ENCODE peak calls at places on chromosomes 7 and 10, in nine cellular contexts. B, F, K, V, O, Z, W, T and X are unnamed samples.

GRCh38 chr10:78602201-78602917 is 466.4 kb upstream of the ZMIZ1 start:
- DNase-seq in B (no peak), F (no peak), W (no peak), K (peak; percentile 14), Z (no peak), T (no peak), O (no peak), V (no peak), X (peak; percentile 19)

GRCh38 chr7:1331576-1332467 is 99.2 kb downstream of the UNCX start:
- DNase-seq in O (no peak), K (no peak), F (no peak), V (no peak), W (peak; percentile 52), B (no peak), T (no peak), Z (no peak), X (no peak)

GRCh38 chr10:111247781-111248389 is 171.1 kb downstream of the ADRA2A start:
- DNase-seq in B (no peak), F (no peak), Z (no peak), O (no peak), V (no peak), W (peak; percentile 9), K (no peak), T (peak; percentile 17), X (peak; percentile 35)

GRCh38 chr7:70696139-70696782 is 435.7 kb upstream of the GALNT17 start:
- DNase-seq in F (peak; percentile 7), T (no peak), K (peak; percentile 30), Z (no peak), V (peak; percentile 42), B (no peak), O (no peak), W (peak; percentile 44), X (peak; percentile 57)

GRCh38 chr10:89206402-89207180 is 526 bp downstream of the CH25H start:
- DNase-seq in T (no peak), O (no peak), K (no peak), B (no peak), Z (peak; percentile 54), F (no peak), V (no peak), W (peak; percentile 57), X (peak; percentile 66)

GRCh38 chr10:19209319-19209718 is 160.7 kb downstream of the MALRD1 start:
- DNase-seq in T (peak; percentile 86), B (no peak), K (no peak), O (no peak), F (no peak), V (no peak), Z (no peak), W (peak; percentile 26), X (no peak)

GRCh38 chr7:99839560-99840011 is 11.8 kb downstream of the CYP3A43 start:
- DNase-seq in Z (peak; percentile 59), T (peak; percentile 36), W (no peak), B (no peak), F (no peak), O (peak; percentile 35), K (no peak), V (no peak), X (no peak)

GRCh38 chr10:69800665-69801064 is 1.0 kb upstream of the COL13A1 start:
- DNase-seq in T (no peak), F (no peak), O (no peak), B (no peak), Z (no peak), V (no peak), W (no peak), K (no peak), X (no peak)

GRCh38 chr10:79188154-79188763 is 119.5 kb downstream of the ZMIZ1 start:
- DNase-seq in K (no peak), T (no peak), Z (no peak), O (peak; percentile 56), W (no peak), F (no peak), B (no peak), V (no peak), X (no peak)

GRCh38 chr10:110081914-110082313 is 74.1 kb downstream of the ADD3 start:
- DNase-seq in O (no peak), F (no peak), W (no peak), Z (peak; percentile 31), B (no peak), V (no peak), K (no peak), T (peak; percentile 85), X (peak; percentile 51)

GRCh38 chr10:22674215-22674930 is 40.0 kb downstream of the PIP4K2A start:
- DNase-seq in O (no peak), Z (no peak), B (no peak), T (no peak), W (no peak), V (no peak), K (no peak), F (no peak), X (peak; percentile 71)

GRCh38 chr7:93160410-93160809 is 12.2 kb upstream of the SAMD9L start:
- DNase-seq in T (no peak), Z (no peak), W (no peak), V (no peak), O (peak; percentile 45), K (no peak), B (no peak), F (no peak), X (no peak)

GRCh38 chr7:99041526-99041925 is 102.4 kb downstream of the SMURF1 start:
- DNase-seq in Z (no peak), W (no peak), F (no peak), K (no peak), V (no peak), T (no peak), B (no peak), O (peak; percentile 32), X (no peak)

GRCh38 chr7:100974021-100974420 is 4.7 kb downstream of the MUC12 start:
- DNase-seq in B (no peak), T (peak; percentile 60), V (no peak), K (no peak), O (no peak), Z (no peak), F (no peak), W (no peak), X (peak; percentile 27)

GRCh38 chr7:16564909-16565426 is 38.3 kb downstream of the LRRC72 start:
- DNase-seq in K (peak; percentile 60), W (peak; percentile 61), O (peak; percentile 75), T (peak; percentile 82), B (peak; percentile 66), V (peak; percentile 61), Z (peak; percentile 87), F (peak; percentile 52), X (peak; percentile 66)

GRCh38 chr10:59176241-59177030 is at the start of gene PHYHIPL:
- DNase-seq in O (peak; percentile 69), V (no peak), F (no peak), Z (peak; percentile 68), K (peak; percentile 73), W (peak; percentile 88), B (no peak), T (no peak), X (peak; percentile 23)

GRCh38 chr7:100602889-100603696 is 930 bp downstream of the PCOLCE start:
- DNase-seq in O (peak; percentile 86), F (no peak), K (peak; percentile 83), B (no peak), T (no peak), V (no peak), Z (peak; percentile 94), W (peak; percentile 98), X (peak; percentile 86)

GRCh38 chr7:139124084-139124914 is 14.8 kb upstream of the ZC3HAV1 start:
- DNase-seq in Z (no peak), V (no peak), K (no peak), B (no peak), F (no peak), W (no peak), T (no peak), O (no peak), X (no peak)

GRCh38 chr7:139133335-139134139 is 24.0 kb upstream of the ZC3HAV1 start:
- DNase-seq in F (peak; percentile 51), K (peak; percentile 89), T (peak; percentile 89), W (peak; percentile 87), Z (peak; percentile 94), V (peak; percentile 92), B (peak; percentile 82), O (peak; percentile 89), X (peak; percentile 96)

GRCh38 chr7:139125637-139126036 is 16.1 kb upstream of the ZC3HAV1 start:
- DNase-seq in B (no peak), W (no peak), T (no peak), K (no peak), Z (no peak), V (no peak), F (no peak), O (no peak), X (no peak)

GRCh38 chr7:139131622-139132021 is 22.1 kb upstream of the ZC3HAV1 start:
- DNase-seq in K (no peak), B (no peak), V (no peak), F (no peak), T (no peak), W (no peak), Z (no peak), O (no peak), X (no peak)

GRCh38 chr7:139127648-139128047 is 18.1 kb upstream of the ZC3HAV1 start:
- DNase-seq in Z (no peak), B (no peak), T (no peak), W (no peak), K (no peak), V (peak; percentile 38), O (no peak), F (peak; percentile 35), X (no peak)
- TF ChIP-seq EZH2phosphoT487 in Z (no peak), B (no peak), T (no peak), W (no peak), K (no peak), V (no peak), O (no peak), F (no peak), X (no peak)

GRCh38 chr10:73248259-73248724 is 1.2 kb upstream of the DNAJC9 start:
- DNase-seq in F (peak; percentile 21), T (peak; percentile 35), K (no peak), Z (no peak), B (no peak), O (no peak), V (no peak), W (no peak), X (no peak)
- H3K4me3 ChIP-seq in F (peak overlapping the region; percentile 94), T (peak overlapping the region; percentile 69), K (no peak overlapping the region), Z (peak overlapping the region; percentile 81), B (peak overlapping the region; percentile 67), O (no peak overlapping the region), V (peak overlapping the region; percentile 88), W (peak overlapping the region; percentile 75), X (no peak overlapping the region)

DNA sequence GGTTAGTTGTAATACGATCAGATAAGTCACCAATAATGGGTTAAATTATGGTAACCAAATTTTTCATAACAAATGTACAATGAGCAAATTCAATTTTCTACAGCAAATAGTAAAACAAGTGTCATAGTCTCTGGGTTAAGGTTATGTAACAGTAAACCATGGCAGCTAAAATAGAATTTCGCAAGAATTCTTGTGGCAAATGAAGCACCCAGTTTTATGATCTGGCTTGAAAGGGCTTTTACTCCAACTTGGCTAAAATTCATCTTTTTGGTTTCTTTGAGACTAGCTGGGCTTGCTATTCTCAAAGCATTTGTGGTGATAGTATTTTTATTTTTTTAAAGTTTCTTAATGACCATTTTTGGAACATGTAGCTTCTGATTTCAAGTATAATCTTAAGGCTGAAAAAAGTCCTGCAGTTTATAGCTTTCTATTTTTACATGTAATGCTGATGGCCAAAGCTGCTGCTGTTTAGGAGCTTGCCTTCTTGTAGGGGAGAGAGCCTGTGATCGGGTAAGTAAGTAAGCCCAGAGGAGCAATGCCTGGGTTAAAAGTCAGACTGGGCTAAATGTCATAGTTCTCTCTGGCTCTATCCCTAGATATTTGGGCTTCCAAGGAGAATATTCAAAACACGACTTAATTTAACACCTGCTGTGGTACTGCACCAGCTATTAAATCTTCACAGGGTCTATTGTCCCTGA is 55.5 kb upstream of the SYPL1 start:
- DNase-seq in O (no peak), Z (no peak), K (no peak), V (no peak), T (peak; percentile 25), W (no peak), F (no peak), B (no peak), X (peak; percentile 71)
- TF ChIP-seq EZH2phosphoT487 in O (no peak), Z (no peak), K (no peak), V (no peak), T (no peak), W (no peak), F (no peak), B (no peak), X (no peak)

GRCh38 chr7:104328308-104328969 is at the start of gene LHFPL3:
- DNase-seq in O (peak; percentile 10), K (peak; percentile 72), V (no peak), B (no peak), Z (peak; percentile 74), W (peak; percentile 79), T (no peak), F (no peak), X (peak; percentile 16)
- H3K4me3 ChIP-seq in O (peak within 1 kb of the TSS; percentile 13), K (peak within 1 kb of the TSS; percentile 61), V (peak within 1 kb of the TSS; percentile 41), B (no peak within 1 kb of the TSS), Z (peak within 1 kb of the TSS; percentile 82), W (peak within 1 kb of the TSS; percentile 57), T (no peak within 1 kb of the TSS), F (no peak within 1 kb of the TSS), X (peak within 1 kb of the TSS; percentile 42)